ENCODE peak calls at places on chromosomes 7 and 10, in four cellular contexts. D, M, V and L are unnamed samples.

GRCh38 chr7:1154172-1154739 is 5.7 kb downstream of the ZFAND2A start:
- DNase-seq in D (no peak), M (no peak), V (no peak), L (no peak)

GRCh38 chr10:77398986-77399755 is 238.4 kb downstream of the KCNMA1 start:
- DNase-seq in D (no peak), M (no peak), V (no peak), L (no peak)

GRCh38 chr7:3193721-3194120 is 107.3 kb upstream of the SDK1 start:
- DNase-seq in D (no peak), M (no peak), V (no peak), L (no peak)

GRCh38 chr7:117829450-117829849 is 43.8 kb downstream of the CTTNBP2 start:
- DNase-seq in D (no peak), M (no peak), V (no peak), L (peak)

GRCh38 chr10:84415539-84416244 is 87.3 kb downstream of the CCSER2 start:
- DNase-seq in D (no peak), M (no peak), V (no peak), L (no peak)

GRCh38 chr7:29468196-29468595 is 95.4 kb upstream of the PRR15 start:
- DNase-seq in D (no peak), M (no peak), V (no peak), L (no peak)

GRCh38 chr7:157618091-157618726 is 281.4 kb downstream of the DNAJB6 start:
- DNase-seq in D (no peak), M (no peak), V (no peak), L (no peak)

GRCh38 chr10:21526184-21526951 is 886 bp upstream of the SKIDA1 start:
- DNase-seq in D (no peak), M (peak), V (peak), L (peak)

GRCh38 chr10:87695074-87695473 is 35.4 kb downstream of the PAPSS2 start:
- DNase-seq in D (no peak), M (no peak), V (no peak), L (no peak)

GRCh38 chr10:71693377-71693776 is 26.2 kb downstream of the C10orf105 start:
- DNase-seq in D (no peak), M (no peak), V (no peak), L (no peak)

GRCh38 chr10:61642073-61642637 is 20.6 kb upstream of the CABCOCO1 start:
- DNase-seq in D (no peak), M (no peak), V (no peak), L (no peak)

GRCh38 chr7:87146740-87147386 is 5.4 kb upstream of the DMTF1 start:
- DNase-seq in D (no peak), M (no peak), V (peak), L (no peak)

GRCh38 chr7:10802011-10802410 is 171.7 kb upstream of the PHF14 start:
- DNase-seq in D (no peak), M (no peak), V (no peak), L (no peak)

GRCh38 chr10:103870503-103870902 is 15.1 kb upstream of the SH3PXD2A start:
- DNase-seq in D (no peak), M (no peak), V (no peak), L (no peak)

GRCh38 chr7:2036786-2037185 is 196.0 kb downstream of the MAD1L1 start:
- DNase-seq in D (no peak), M (no peak), V (peak), L (peak)

GRCh38 chr10:58266003-58266825 is 1.5 kb downstream of the IPMK start:
- DNase-seq in D (no peak), M (peak), V (peak), L (peak)

GRCh38 chr7:134831862-134832261 is 52.4 kb downstream of the CALD1 start:
- DNase-seq in D (no peak), M (no peak), V (no peak), L (peak)

GRCh38 chr7:133934974-133935330 is 192.2 kb upstream of the LRGUK start:
- DNase-seq in D (no peak), M (no peak), V (no peak), L (no peak)

GRCh38 chr7:141663081-141663510 is 38.9 kb downstream of the DENND11 start:
- DNase-seq in D (no peak), M (peak), V (no peak), L (no peak)

GRCh38 chr7:117127585-117128168 is 174.4 kb downstream of the ST7 start:
- DNase-seq in D (peak), M (peak), V (no peak), L (peak)

GRCh38 chr10:132681858-132682755 is 103.8 kb downstream of the NKX6-2 start:
- DNase-seq in D (no peak), M (no peak), V (no peak), L (no peak)

GRCh38 chr10:131445623-131446022 is 134.1 kb upstream of the TCERG1L start:
- DNase-seq in D (no peak), M (no peak), V (no peak), L (no peak)

GRCh38 chr10:96502561-96503267 is 11.0 kb downstream of the TLL2 start:
- DNase-seq in D (no peak), M (no peak), V (no peak), L (no peak)

GRCh38 chr7:84393776-84394175 is 199.2 kb upstream of the SEMA3A start:
- DNase-seq in D (no peak), M (no peak), V (no peak), L (no peak)

GRCh38 chr7:79524048-79524447 is 70.6 kb upstream of the MAGI2 start:
- DNase-seq in D (no peak), M (no peak), V (no peak), L (no peak)

GRCh38 chr10:89867964-89868363 is 166.6 kb downstream of the KIF20B start:
- DNase-seq in D (peak), M (no peak), V (no peak), L (no peak)

GRCh38 chr7:47495269-47495875 is 86.5 kb downstream of the TNS3 start:
- DNase-seq in D (no peak), M (no peak), V (no peak), L (no peak)

GRCh38 chr10:124935946-124936345 is 6.0 kb upstream of the ZRANB1 start:
- DNase-seq in D (no peak), M (no peak), V (no peak), L (no peak)

GRCh38 chr7:156115582-156115981 is 303.3 kb upstream of the SHH start:
- DNase-seq in D (no peak), M (no peak), V (no peak), L (no peak)

GRCh38 chr7:21939136-21939857 is 6.4 kb downstream of the CDCA7L start:
- DNase-seq in D (no peak), M (no peak), V (no peak), L (no peak)

GRCh38 chr7:55524558-55525310 is 47.6 kb downstream of the VOPP1 start:
- DNase-seq in D (no peak), M (no peak), V (no peak), L (no peak)

GRCh38 chr10:100998183-100998990 is 1.2 kb upstream of the LZTS2 start:
- DNase-seq in D (no peak), M (peak), V (peak), L (peak)

GRCh38 chr10:8389630-8390029 is 335.1 kb downstream of the GATA3 start:
- DNase-seq in D (no peak), M (no peak), V (no peak), L (no peak)

GRCh38 chr10:60606343-60607080 is 171.8 kb upstream of the CDK1 start:
- DNase-seq in D (no peak), M (no peak), V (no peak), L (no peak)

GRCh38 chr7:92830532-92831110 is 5.8 kb downstream of the CDK6 start:
- DNase-seq in D (no peak), M (no peak), V (no peak), L (no peak)

GRCh38 chr10:79400567-79401004 is 44.8 kb downstream of the ZCCHC24 start:
- DNase-seq in D (peak), M (peak), V (peak), L (peak)

GRCh38 chr10:119337796-119338432 is 130.5 kb downstream of the GRK5 start:
- DNase-seq in D (no peak), M (no peak), V (no peak), L (no peak)

DNA sequence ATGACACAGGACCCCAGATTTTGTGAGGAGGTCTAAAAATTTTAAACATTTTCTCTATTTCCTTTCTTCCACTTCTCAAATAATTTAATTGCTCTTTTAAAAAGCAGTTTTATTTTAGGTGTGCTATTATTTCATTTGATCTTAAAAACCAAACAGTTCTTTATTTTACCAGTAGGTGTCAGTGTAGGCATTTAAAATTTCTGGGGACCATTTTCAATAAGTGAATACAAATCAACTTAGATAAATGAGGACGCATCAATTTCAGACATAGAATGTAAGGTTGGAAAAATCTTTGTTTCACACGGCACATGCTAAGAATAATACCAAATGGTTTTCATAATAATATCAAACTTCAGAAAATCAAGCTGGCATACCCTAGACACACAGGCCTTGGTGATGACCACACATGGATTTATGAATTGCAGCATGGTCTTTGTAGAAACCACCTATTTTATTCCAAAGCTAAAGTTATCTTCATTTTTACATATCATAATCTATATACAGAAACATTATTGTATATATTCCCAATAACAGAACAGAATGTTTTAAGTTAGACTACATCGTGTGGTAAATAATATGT is 127.6 kb upstream of the SLC26A5 start:
- DNase-seq in D (peak), M (peak), V (peak), L (peak)
- TF ChIP-seq ELF1 in D (no peak), M (no peak), V (no peak), L (no peak)

DNA sequence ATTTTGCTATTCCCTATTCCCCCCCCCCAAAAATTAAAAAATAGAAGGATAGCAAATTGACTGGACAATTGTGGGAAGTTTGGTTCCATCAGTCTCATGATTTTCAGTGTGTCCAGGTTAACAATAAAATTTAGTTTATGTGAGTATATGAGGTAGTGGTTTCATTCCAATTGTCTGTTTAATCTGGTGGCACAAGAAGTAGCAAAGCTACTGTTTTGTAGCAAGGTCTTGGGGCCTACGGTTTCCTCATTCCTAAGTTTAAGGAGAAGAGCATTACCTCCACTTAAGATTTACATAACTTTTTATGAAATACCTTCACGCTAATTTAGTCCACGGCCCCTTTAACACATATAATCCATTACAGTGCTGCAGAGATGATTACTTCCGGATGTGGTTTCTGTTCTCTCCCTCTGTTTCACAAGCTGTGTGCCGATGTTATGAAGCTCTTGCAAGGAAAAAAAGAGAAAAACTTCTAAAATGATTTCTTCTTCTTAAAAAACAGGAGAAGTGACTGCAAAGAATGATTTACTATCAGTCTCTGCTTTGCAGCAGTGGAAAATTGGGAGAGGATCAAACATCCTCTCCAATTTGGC is 32.7 kb upstream of the NPVF start:
- DNase-seq in D (no peak), M (no peak), V (no peak), L (no peak)
- TF ChIP-seq ELF1 in D (no peak), M (no peak), V (no peak), L (no peak)

GRCh38 chr10:76354921-76355320 is 923.5 kb downstream of the LRMDA start:
- DNase-seq in D (no peak), M (no peak), V (no peak), L (no peak)

GRCh38 chr10:76354349-76354748 is 922.9 kb downstream of the LRMDA start:
- DNase-seq in D (no peak), M (no peak), V (no peak), L (no peak)

GRCh38 chr10:76350583-76350982 is 919.2 kb downstream of the LRMDA start:
- DNase-seq in D (no peak), M (no peak), V (no peak), L (no peak)

GRCh38 chr10:76353124-76353851 is 921.9 kb downstream of the LRMDA start:
- DNase-seq in D (no peak), M (no peak), V (no peak), L (no peak)

DNA sequence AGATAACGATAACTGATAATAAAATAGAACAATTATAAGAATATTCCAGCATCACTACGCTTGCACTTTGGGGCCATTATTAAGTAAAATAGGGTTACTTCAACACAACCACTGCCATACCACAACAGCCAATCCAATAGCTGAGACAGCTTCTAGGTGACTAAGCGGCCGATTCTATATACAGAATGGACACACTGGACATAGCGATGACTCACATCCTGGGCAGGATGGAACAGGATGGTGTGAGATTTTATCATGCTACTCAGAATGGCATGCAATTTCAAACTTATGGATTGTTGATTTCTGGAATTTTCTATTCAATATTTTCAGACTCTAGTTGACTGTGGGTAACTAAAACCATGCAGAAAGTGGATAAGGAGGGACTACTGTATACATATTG is 920.9 kb downstream of the LRMDA start:
- DNase-seq in D (peak), M (no peak), V (no peak), L (no peak)
- TF ChIP-seq ELF1 in D (no peak), M (no peak), V (no peak), L (no peak)

GRCh38 chr10:5890519-5890878 is 456 bp downstream of the FBH1 start:
- DNase-seq in D (no peak), M (peak), V (peak), L (no peak)
- TF ChIP-seq ELF1 in D (no peak), M (no peak), V (no peak), L (no peak)

DNA sequence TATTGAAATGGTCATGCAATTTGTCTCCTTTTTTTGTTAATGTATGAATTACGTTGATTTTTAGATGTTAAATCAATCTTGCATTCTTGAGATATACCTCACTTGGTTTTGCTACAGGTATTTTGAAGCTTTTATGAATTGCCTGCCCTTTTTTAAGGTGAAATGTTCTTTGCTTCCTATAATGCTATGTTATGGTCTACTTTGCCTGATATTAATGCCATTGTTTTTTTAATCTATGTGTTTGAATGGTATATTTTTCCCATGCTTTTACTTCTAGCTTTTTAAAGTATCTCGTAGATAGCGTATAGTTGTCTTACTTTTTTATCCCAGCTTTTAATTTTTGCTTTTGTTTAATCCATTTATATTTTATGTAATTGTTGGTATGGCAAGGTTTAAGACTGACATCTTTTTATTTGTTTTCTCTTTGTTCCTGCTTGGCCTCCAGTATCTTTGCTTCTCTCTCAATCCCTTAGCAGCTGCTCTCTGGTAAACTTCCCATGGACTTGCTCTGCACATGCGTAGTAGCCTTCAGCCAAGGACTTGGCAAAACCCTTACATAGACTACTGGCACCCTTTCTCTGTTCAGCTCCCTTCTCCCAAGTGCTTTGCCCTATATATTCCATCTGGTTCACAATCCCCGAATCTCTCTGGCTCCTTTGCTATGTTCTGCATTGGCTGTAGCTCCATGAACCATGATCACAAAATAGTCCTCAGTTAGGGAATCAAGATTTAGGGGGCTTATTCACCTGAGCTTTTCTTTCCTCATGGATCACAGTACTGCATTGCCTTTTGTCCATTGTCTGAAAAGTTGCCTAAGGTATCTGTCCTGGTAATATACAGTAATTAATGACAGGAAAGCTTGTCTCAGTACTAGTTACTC is 8.4 kb downstream of the TRIM24 start:
- DNase-seq in D (no peak), M (no peak), V (no peak), L (no peak)
- TF ChIP-seq ELF1 in D (no peak), M (no peak), V (no peak), L (no peak)

DNA sequence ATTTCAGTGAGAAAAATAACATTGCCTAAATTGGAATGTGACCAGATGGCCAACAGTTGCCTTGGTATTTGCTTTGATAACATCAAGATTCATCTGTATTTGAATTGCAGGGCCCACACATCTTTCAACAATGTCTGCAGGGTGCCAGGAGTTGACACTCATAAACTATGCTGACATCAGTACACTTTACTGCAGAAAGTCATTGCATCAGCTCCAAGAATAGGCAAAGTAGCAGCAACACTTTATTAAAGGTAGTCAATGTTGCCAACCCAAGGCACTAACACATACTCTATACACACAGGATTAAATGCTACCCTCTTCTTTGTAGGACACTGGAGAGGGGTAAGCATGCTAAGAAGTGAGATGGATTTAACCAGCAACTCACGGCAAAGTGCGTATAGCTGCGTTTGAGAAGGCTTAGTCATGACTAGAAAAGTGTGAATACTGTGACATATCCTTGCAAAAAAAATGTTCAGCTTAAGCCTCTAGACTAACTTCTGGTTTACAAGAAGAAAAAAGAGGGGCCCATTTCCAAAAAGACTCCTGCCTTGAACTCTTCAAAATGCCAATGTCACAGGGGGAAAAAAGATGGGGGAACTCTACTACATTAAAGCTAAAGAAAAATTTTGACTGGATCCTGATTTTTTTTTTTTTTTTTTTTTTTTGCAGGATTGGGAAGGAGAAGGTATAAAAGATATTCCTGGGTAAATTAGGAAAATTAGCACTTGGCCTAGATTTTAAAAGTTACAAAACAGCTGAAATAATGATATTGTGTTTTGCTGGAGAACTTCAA is 2.2 kb downstream of the BBIP1 start:
- DNase-seq in D (no peak), M (no peak), V (no peak), L (no peak)
- TF ChIP-seq ELF1 in D (no peak), M (no peak), V (no peak), L (no peak)